ENCODE peak calls at places on chromosomes 11 and 22, in seven cellular contexts. C, D, V, F, L, K and S are unnamed samples.

GRCh38 chr11:111308140-111308539 is 9.8 kb downstream of the POU2AF3 start:
- DNase-seq in F (no peak), K (no peak), C (no peak), L (peak; percentile 83), D (peak; percentile 58), V (peak; percentile 89), S (no peak)

GRCh38 chr11:120648706-120649250 is 137.2 kb downstream of the GRIK4 start:
- DNase-seq in F (no peak), K (no peak), C (no peak), V (no peak), D (no peak), L (no peak), S (no peak)

GRCh38 chr11:1116666-1117390 is 40.9 kb upstream of the MUC5AC start:
- DNase-seq in F (no peak), K (no peak), C (no peak), D (no peak), V (peak; percentile 34), L (no peak), S (no peak)

GRCh38 chr11:15697437-15698236 is 582.9 kb downstream of the INSC start:
- DNase-seq in F (no peak), D (no peak), L (peak; percentile 60), K (no peak), V (no peak), C (no peak), S (no peak)

GRCh38 chr11:86212212-86212611 is 32.3 kb upstream of the EED start:
- DNase-seq in D (no peak), F (no peak), V (no peak), K (no peak), C (no peak), L (no peak), S (no peak)

GRCh38 chr22:41682033-41682807 is 6.4 kb downstream of the SNU13 start:
- DNase-seq in D (no peak), F (peak; percentile 52), V (peak; percentile 89), L (peak; percentile 83), K (peak; percentile 87), C (peak; percentile 93), S (peak; percentile 92)

GRCh38 chr11:46271875-46272815 is 5.3 kb upstream of the CREB3L1 start:
- DNase-seq in K (peak; percentile 72), C (no peak), F (no peak), V (no peak), L (no peak), D (no peak), S (no peak)

GRCh38 chr11:72239849-72240460 is 4.0 kb downstream of the PHOX2A start:
- DNase-seq in L (peak; percentile 47), F (no peak), V (peak; percentile 47), K (peak; percentile 11), D (no peak), C (no peak), S (peak; percentile 84)

GRCh38 chr11:62921573-62922188 is 518 bp upstream of the CHRM1 start:
- DNase-seq in K (no peak), V (no peak), L (peak; percentile 46), C (no peak), D (no peak), F (no peak), S (no peak)

GRCh38 chr11:83249972-83250593 is 36.1 kb downstream of the CCDC90B start:
- DNase-seq in L (no peak), D (peak; percentile 58), F (peak; percentile 29), C (no peak), V (no peak), K (peak; percentile 46), S (no peak)

GRCh38 chr11:68120212-68121066 is 749 bp downstream of the CHKA start:
- DNase-seq in K (peak; percentile 43), F (no peak), V (peak; percentile 75), L (peak; percentile 59), C (no peak), D (no peak), S (peak; percentile 89)

GRCh38 chr11:5280582-5281102 is 10.9 kb upstream of the HBE1 start:
- DNase-seq in L (peak; percentile 4), F (peak; percentile 99), K (peak; percentile 98), D (peak; percentile 98), C (peak; percentile 64), V (no peak), S (no peak)

GRCh38 chr11:17542249-17542648 is 2.0 kb downstream of the USH1C start:
- DNase-seq in F (no peak), C (no peak), D (peak; percentile 26), L (peak; percentile 45), K (no peak), V (peak; percentile 62), S (no peak)

GRCh38 chr11:106461839-106462545 is 384.5 kb downstream of the AASDHPPT start:
- DNase-seq in D (peak; percentile 28), V (no peak), K (peak; percentile 93), C (no peak), F (no peak), L (no peak), S (no peak)

GRCh38 chr11:36848675-36849074 is 250.6 kb upstream of the RAG2 start:
- DNase-seq in D (no peak), L (no peak), F (no peak), C (no peak), K (no peak), V (no peak), S (no peak)

GRCh38 chr22:49086606-49087157 is 741.0 kb downstream of the BRD1 start:
- DNase-seq in K (no peak), L (no peak), C (no peak), D (no peak), F (no peak), V (no peak), S (peak; percentile 40)

GRCh38 chr11:31060880-31061279 is 308.7 kb downstream of the DCDC1 start:
- DNase-seq in K (peak; percentile 56), D (peak; percentile 19), V (no peak), L (no peak), F (no peak), C (no peak), S (no peak)

GRCh38 chr11:121961228-121961860 is 154.7 kb downstream of the BLID start:
- DNase-seq in V (no peak), K (peak; percentile 1), C (no peak), L (no peak), D (no peak), F (no peak), S (no peak)

GRCh38 chr11:64352099-64353005 is 6.6 kb upstream of the RPS6KA4 start:
- DNase-seq in K (no peak), F (no peak), C (no peak), V (no peak), D (no peak), L (no peak), S (no peak)

GRCh38 chr11:14059491-14059890 is 97.0 kb downstream of the SPON1 start:
- DNase-seq in V (no peak), C (no peak), K (no peak), F (no peak), L (no peak), D (no peak), S (no peak)

GRCh38 chr11:129380413-129380812 is 4.8 kb downstream of the BARX2 start:
- DNase-seq in C (no peak), L (no peak), F (no peak), V (no peak), K (no peak), D (no peak), S (no peak)

GRCh38 chr11:126334665-126335462 is 20.6 kb upstream of the ST3GAL4 start:
- DNase-seq in V (no peak), D (no peak), K (peak; percentile 75), L (no peak), F (no peak), C (no peak), S (no peak)

GRCh38 chr22:18996376-18996900 is 60.3 kb upstream of the PRODH start:
- DNase-seq in V (no peak), D (no peak), C (no peak), K (no peak), L (no peak), F (no peak), S (no peak)

GRCh38 chr11:123302751-123303195 is 107.7 kb upstream of the CLMP start:
- DNase-seq in F (no peak), C (no peak), L (no peak), K (peak; percentile 65), V (no peak), D (peak; percentile 14), S (no peak)

GRCh38 chr11:45073575-45074225 is 72.7 kb upstream of the PRDM11 start:
- DNase-seq in V (no peak), K (no peak), D (no peak), C (no peak), F (no peak), L (no peak), S (no peak)

GRCh38 chr11:101267654-101268053 is 138.0 kb upstream of the PGR start:
- DNase-seq in L (no peak), K (no peak), F (no peak), V (no peak), D (no peak), C (no peak), S (no peak)

GRCh38 chr22:24937114-24937513 is 9.4 kb downstream of the LHFPL7 start:
- DNase-seq in D (peak; percentile 45), L (no peak), C (no peak), K (peak; percentile 7), F (no peak), V (no peak), S (no peak)
- H3K9me3 ChIP-seq in D (no peaks in the 10 kb centered on the region), L (no peaks in the 10 kb centered on the region), C (no peaks in the 10 kb centered on the region), K (no peaks in the 10 kb centered on the region), F (no peaks in the 10 kb centered on the region), V (no peaks in the 10 kb centered on the region), S (no peaks in the 10 kb centered on the region)

DNA sequence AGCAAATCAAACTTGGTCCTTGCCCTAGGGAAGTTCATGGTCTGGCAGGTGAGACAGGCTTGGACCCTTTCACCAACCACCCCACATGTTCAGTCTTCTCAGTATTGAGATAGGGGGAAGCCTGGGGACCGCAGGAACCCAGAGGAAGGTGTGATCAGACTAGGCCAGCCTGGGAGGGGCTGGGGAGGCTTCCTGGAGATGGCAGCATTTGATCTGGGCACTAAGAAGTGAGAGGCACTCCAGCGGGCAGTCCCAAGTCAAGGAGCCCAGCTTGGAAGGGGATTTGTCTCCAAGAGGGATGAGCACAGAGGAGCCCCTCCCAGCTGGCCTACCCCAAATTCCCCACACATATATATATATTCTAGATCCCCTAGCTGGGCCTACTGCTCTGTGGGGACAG is 5.4 kb downstream of the LRRC32 start:
- DNase-seq in V (peak; percentile 22), K (no peak), L (no peak), F (no peak), D (no peak), C (no peak), S (peak; percentile 30)
- H3K9me3 ChIP-seq in V (no peaks in the 10 kb centered on the region), K (no peaks in the 10 kb centered on the region), L (no peaks in the 10 kb centered on the region), F (no peaks in the 10 kb centered on the region), D (no peaks in the 10 kb centered on the region), C (no peaks in the 10 kb centered on the region), S (no peaks in the 10 kb centered on the region)

DNA sequence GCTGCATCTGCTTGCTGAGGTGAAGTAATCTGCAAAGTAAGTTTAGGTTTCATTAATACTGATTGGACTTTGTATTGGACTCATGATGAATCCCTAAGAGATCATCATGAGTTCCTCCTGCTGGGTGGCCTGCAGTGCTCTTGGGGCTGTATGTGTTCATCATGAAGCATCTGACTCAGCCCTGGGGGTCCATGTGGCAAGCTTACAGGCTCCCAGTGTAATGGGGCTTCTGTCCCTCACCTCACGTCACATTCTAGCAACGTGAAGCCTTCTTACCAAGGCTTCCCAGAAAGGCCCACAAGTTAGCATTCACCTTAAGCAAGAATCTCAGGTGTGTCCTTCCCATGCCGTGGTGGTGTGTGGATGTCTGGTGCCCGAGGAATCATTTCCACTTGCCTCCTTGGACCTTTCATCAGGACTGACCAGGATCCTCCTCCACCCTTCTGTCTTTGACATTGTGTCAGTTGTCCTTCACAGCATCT is 23.7 kb downstream of the CRKL start:
- DNase-seq in V (no peak), F (no peak), K (no peak), D (no peak), L (no peak), C (no peak), S (peak; percentile 16)
- H3K9me3 ChIP-seq in V (no peaks in the 10 kb centered on the region), F (no peaks in the 10 kb centered on the region), K (no peaks in the 10 kb centered on the region), D (no peaks in the 10 kb centered on the region), L (no peaks in the 10 kb centered on the region), C (no peaks in the 10 kb centered on the region), S (no peaks in the 10 kb centered on the region)

GRCh38 chr11:130535530-130535929 is 87.1 kb downstream of the ADAMTS15 start:
- DNase-seq in D (no peak), F (no peak), V (no peak), L (no peak), K (no peak), C (no peak), S (no peak)
- H3K9me3 ChIP-seq in D (no peaks in the 10 kb centered on the region), F (no peaks in the 10 kb centered on the region), V (no peaks in the 10 kb centered on the region), L (no peaks in the 10 kb centered on the region), K (no peaks in the 10 kb centered on the region), C (no peaks in the 10 kb centered on the region), S (no peaks in the 10 kb centered on the region)